ENCODE peak calls at places on chromosome 7, in four cellular contexts. P is Karpas-422, C is PC-9, Q is PC-3. M is an unnamed sample. For H3K9me2, the result is how much of the 10 kb centered on the place peaks cover.

GRCh38 chr7:96303105-96303685 is 18.7 kb downstream of the SLC25A13 start:
- DNase-seq in P (no peak), C (no peak), Q (peak), M (no peak)

GRCh38 chr7:129774359-129774758 is 162.8 kb downstream of the NRF1 start:
- DNase-seq in P (no peak), C (no peak), Q (no peak), M (peak)

GRCh38 chr7:105330526-105330925 is 58.2 kb downstream of the SRPK2 start:
- DNase-seq in P (no peak), C (no peak), Q (no peak), M (no peak)

GRCh38 chr7:155190608-155191536 is 106.8 kb upstream of the INSIG1 start:
- DNase-seq in P (peak), C (peak), Q (peak), M (peak)

GRCh38 chr7:38673795-38674194 is 42.6 kb upstream of the AMPH start:
- DNase-seq in P (no peak), C (no peak), Q (peak), M (no peak)

GRCh38 chr7:75979361-75980125 is 14.9 kb downstream of the TMEM120A start:
- DNase-seq in P (no peak), C (no peak), Q (no peak), M (no peak)

GRCh38 chr7:105298439-105298894 is 90.3 kb downstream of the SRPK2 start:
- DNase-seq in P (no peak), C (no peak), Q (no peak), M (peak)

GRCh38 chr7:13841284-13841683 is 148.2 kb downstream of the ETV1 start:
- DNase-seq in P (no peak), C (no peak), Q (no peak), M (no peak)

GRCh38 chr7:103521917-103522316 is 75.9 kb upstream of the SLC26A5 start:
- DNase-seq in P (no peak), C (no peak), Q (no peak), M (peak)

GRCh38 chr7:2613113-2613925 is 18.5 kb upstream of the TTYH3 start:
- DNase-seq in P (no peak), C (no peak), Q (no peak), M (no peak)

GRCh38 chr7:76260171-76260703 is 42.2 kb upstream of the HSPB1 start:
- DNase-seq in P (peak), C (no peak), Q (peak), M (peak)

GRCh38 chr7:155880721-155881120 is 68.5 kb upstream of the SHH start:
- DNase-seq in P (no peak), C (no peak), Q (no peak), M (no peak)

GRCh38 chr7:120998525-120998924 is 10.0 kb downstream of the CPED1 start:
- DNase-seq in P (no peak), C (no peak), Q (no peak), M (no peak)

GRCh38 chr7:29851487-29851886 is 45.2 kb downstream of the WIPF3 start:
- DNase-seq in P (no peak), C (no peak), Q (no peak), M (no peak)

GRCh38 chr7:84139986-84140729 is 54.4 kb downstream of the SEMA3A start:
- DNase-seq in P (no peak), C (no peak), Q (no peak), M (no peak)

GRCh38 chr7:103914147-103914899 is 75.1 kb downstream of the RELN start:
- DNase-seq in P (no peak), C (no peak), Q (no peak), M (no peak)

GRCh38 chr7:36583318-36583717 is 141.0 kb downstream of the AOAH start:
- DNase-seq in P (no peak), C (no peak), Q (peak), M (no peak)

GRCh38 chr7:133484135-133484534 is 231.3 kb downstream of the EXOC4 start:
- DNase-seq in P (no peak), C (no peak), Q (no peak), M (no peak)

GRCh38 chr7:135316648-135317313 is 83.1 kb downstream of the STRA8 start:
- DNase-seq in P (no peak), C (no peak), Q (no peak), M (no peak)

GRCh38 chr7:73308074-73308664 is 457 bp downstream of the NSUN5 start:
- DNase-seq in P (no peak), C (no peak), Q (peak), M (peak)

GRCh38 chr7:148909560-148909959 is 25.5 kb upstream of the EZH2 start:
- DNase-seq in P (no peak), C (no peak), Q (no peak), M (no peak)

GRCh38 chr7:140641532-140642191 is 1.0 kb upstream of the DENND2A start:
- DNase-seq in P (no peak), C (no peak), Q (no peak), M (peak)

GRCh38 chr7:114921636-114922150 is at the start of gene MDFIC:
- DNase-seq in P (no peak), C (no peak), Q (no peak), M (peak)

GRCh38 chr7:22364023-22364422 is 7.1 kb upstream of the RAPGEF5 start:
- DNase-seq in P (peak), C (no peak), Q (no peak), M (no peak)

GRCh38 chr7:138610671-138611170 is 90.4 kb downstream of the SVOPL start:
- DNase-seq in P (no peak), C (no peak), Q (no peak), M (peak)

GRCh38 chr7:144474800-144475521 is 71.5 kb upstream of the NOBOX start:
- DNase-seq in P (peak), C (no peak), Q (no peak), M (no peak)

GRCh38 chr7:156998988-156999610 is 11.4 kb downstream of the MNX1 start:
- DNase-seq in P (no peak), C (no peak), Q (no peak), M (peak)

GRCh38 chr7:148712610-148713330 is 14.1 kb downstream of the CUL1 start:
- DNase-seq in P (no peak), C (no peak), Q (no peak), M (no peak)

GRCh38 chr7:45869426-45869825 is 3.5 kb downstream of the CCDC201 start:
- DNase-seq in P (no peak), C (no peak), Q (peak), M (no peak)

GRCh38 chr7:125876436-125876835 is 946.8 kb upstream of the POT1 start:
- DNase-seq in P (no peak), C (no peak), Q (no peak), M (no peak)

GRCh38 chr7:124728610-124729009 is 37.0 kb downstream of the GPR37 start:
- DNase-seq in P (no peak), C (no peak), Q (no peak), M (no peak)

GRCh38 chr7:99393363-99394187 is 14.8 kb downstream of the PDAP1 start:
- DNase-seq in P (no peak), C (no peak), Q (no peak), M (peak)

GRCh38 chr7:22782616-22783232 is 39.9 kb downstream of the TOMM7 start:
- DNase-seq in P (peak), C (peak), Q (peak), M (peak)

DNA sequence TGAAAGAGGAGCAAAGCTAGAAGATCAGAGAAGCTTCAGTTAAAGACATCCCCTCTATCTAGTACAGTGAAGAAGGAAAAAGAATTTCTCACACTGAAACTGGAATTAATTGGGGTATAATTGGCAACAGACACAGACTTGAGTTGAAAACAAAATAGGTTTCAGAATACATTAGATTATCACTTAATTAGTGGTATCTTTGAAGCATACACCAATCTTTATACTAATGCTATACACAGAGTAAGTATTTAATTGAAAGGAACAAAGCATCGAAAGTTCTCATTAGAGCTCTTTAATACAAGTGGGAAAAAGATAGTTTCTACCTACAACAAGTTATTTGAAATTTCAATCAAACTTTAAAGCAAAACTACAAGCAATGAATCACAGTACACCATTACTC is 128.2 kb downstream of the THSD7A start:
- DNase-seq in P (no peak), C (no peak), Q (no peak), M (no peak)
- H3K9me2 ChIP-seq in P (under half), C (under half), Q (under half), M (under half)

GRCh38 chr7:79458796-79459195 is 5.3 kb upstream of the MAGI2 start:
- DNase-seq in P (no peak), C (no peak), Q (no peak), M (no peak)

GRCh38 chr7:79461660-79462059 is 8.2 kb upstream of the MAGI2 start:
- DNase-seq in P (no peak), C (no peak), Q (peak), M (no peak)

GRCh38 chr7:79459381-79459780 is 5.9 kb upstream of the MAGI2 start:
- DNase-seq in P (no peak), C (no peak), Q (peak), M (no peak)

DNA sequence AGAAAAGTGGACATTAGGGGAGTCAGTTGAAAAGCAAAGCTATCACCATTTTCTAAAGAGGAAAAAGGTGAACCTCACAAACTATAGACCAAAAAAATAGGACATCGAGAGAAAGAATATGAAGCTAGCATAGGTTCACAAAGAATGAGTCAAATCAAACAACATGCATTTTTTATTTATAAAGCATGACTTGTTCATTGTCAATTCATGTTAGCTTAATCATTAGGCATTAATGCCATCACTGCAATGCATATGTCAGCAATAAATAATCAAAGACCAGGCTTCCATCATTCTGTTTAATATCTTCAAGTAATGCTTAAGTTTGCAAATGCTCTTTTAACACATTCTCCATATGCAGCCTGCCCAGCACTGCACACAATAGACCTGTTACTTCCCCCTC is 8.9 kb upstream of the MAGI2 start:
- DNase-seq in P (no peak), C (no peak), Q (peak), M (no peak)
- H3K9me2 ChIP-seq in P (under half), C (under half), Q (under half), M (under half)

GRCh38 chr7:92119213-92119759 is 15.0 kb downstream of the CYP51A1 start:
- DNase-seq in P (no peak), C (no peak), Q (no peak), M (no peak)

GRCh38 chr7:92115821-92116220 is 18.5 kb downstream of the CYP51A1 start:
- DNase-seq in P (no peak), C (no peak), Q (no peak), M (no peak)

DNA sequence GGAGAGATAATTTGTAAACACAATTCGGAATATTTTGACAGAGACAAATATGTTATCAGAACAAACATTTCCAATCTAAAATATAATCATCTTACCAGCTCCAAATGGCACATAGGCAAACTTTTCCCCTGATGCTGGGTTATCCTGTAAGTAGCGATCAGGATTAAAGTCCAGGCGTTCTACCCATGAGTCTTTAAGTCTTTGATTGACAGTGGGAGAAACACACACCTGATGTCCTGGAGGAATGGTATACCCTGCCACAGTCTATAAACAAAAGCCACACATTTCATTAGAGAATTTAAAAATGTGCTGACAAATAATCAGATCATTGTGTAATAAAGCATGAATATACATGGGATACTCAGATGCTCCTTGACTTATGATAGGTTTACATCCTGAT is 17.3 kb downstream of the CYP51A1 start:
- DNase-seq in P (no peak), C (no peak), Q (no peak), M (no peak)
- H3K9me2 ChIP-seq in P (under half), C (under half), Q (under half), M (under half)

DNA sequence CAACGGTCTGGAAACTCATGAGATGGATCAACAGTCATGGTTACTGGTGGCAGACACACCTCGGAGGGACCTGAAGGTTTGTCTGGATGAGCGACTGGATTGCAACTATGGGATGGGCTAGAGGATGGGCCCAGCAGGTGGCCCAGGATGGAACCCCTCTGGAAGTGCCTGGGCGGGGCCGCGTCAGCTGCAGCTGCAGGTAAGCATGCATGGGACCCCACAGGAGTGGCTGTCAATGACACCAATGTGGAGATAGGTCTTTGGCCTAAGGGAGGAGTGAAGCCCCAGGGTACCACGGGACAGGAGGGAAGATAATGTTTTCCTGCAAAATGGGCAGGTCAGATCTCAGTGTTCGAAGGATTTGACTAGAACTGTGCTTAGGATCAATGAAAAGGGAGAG is 103.4 kb downstream of the LANCL2 start:
- DNase-seq in P (no peak), C (no peak), Q (no peak), M (no peak)
- H3K9me2 ChIP-seq in P (under half), C (under half), Q (under half), M (under half)

GRCh38 chr7:49127359-49127848 is 203.1 kb downstream of the CDC14C start:
- DNase-seq in P (no peak), C (no peak), Q (peak), M (no peak)
- H3K9me2 ChIP-seq in P (under half), C (under half), Q (under half), M (under half)

M was measured in GM23338.